ENCODE peak calls at places on chromosomes 2 and 18, in eight cellular contexts. O, N, I, H, A, D, R and L are unnamed samples.

GRCh38 chr2:111523009-111523408 is 361.0 kb downstream of the ANAPC1 start:
- DNase-seq in O (no peak), I (no peak), D (peak; percentile 54), N (peak; percentile 31), H (peak; percentile 60), R (peak; percentile 40), A (no peak), L (peak; percentile 34)

GRCh38 chr2:222049946-222050345 is 248.9 kb downstream of the PAX3 start:
- DNase-seq in D (no peak), A (no peak), H (no peak), N (no peak), I (no peak), R (no peak), O (no peak), L (no peak)

GRCh38 chr2:67366832-67367412 is 30.2 kb upstream of the ETAA1 start:
- DNase-seq in H (no peak), D (no peak), N (no peak), A (no peak), O (no peak), I (no peak), R (no peak), L (no peak)

GRCh38 chr2:173171924-173172643 is 96.4 kb downstream of the MAP3K20 start:
- DNase-seq in N (no peak), I (no peak), H (no peak), O (no peak), D (no peak), A (no peak), R (no peak), L (no peak)

GRCh38 chr2:3712841-3713503 is 9.6 kb downstream of the DCDC2C start:
- DNase-seq in O (no peak), N (no peak), D (no peak), R (no peak), H (no peak), I (no peak), A (no peak), L (no peak)

GRCh38 chr18:79988079-79988924 is at the start of gene TXNL4A:
- DNase-seq in R (peak; percentile 88), N (peak; percentile 90), H (peak; percentile 93), D (peak; percentile 88), O (peak; percentile 32), A (peak; percentile 91), I (peak; percentile 88), L (peak; percentile 88)

GRCh38 chr2:24411488-24412146 is 51.3 kb upstream of the ITSN2 start:
- DNase-seq in I (no peak), O (no peak), D (no peak), H (no peak), A (no peak), N (no peak), R (peak; percentile 86), L (no peak)

GRCh38 chr2:217223222-217223930 is 363.5 kb upstream of the TNP1 start:
- DNase-seq in A (no peak), O (no peak), R (no peak), I (no peak), H (no peak), N (no peak), D (no peak), L (no peak)

GRCh38 chr2:23321767-23322166 is 63.2 kb upstream of the KLHL29 start:
- DNase-seq in N (no peak), A (no peak), O (no peak), H (no peak), R (no peak), D (no peak), I (no peak), L (no peak)

GRCh38 chr2:74186038-74186437 is 7.4 kb upstream of the MOB1A start:
- DNase-seq in O (no peak), H (no peak), R (no peak), N (peak; percentile 30), A (no peak), I (peak; percentile 45), D (no peak), L (no peak)

GRCh38 chr2:164771897-164772296 is 69.7 kb downstream of the COBLL1 start:
- DNase-seq in O (no peak), D (no peak), I (no peak), N (no peak), R (no peak), H (no peak), A (no peak), L (no peak)

GRCh38 chr2:82282111-82282882 is 1977.7 kb upstream of the LRRTM1 start:
- DNase-seq in R (peak; percentile 87), O (no peak), D (no peak), N (no peak), A (no peak), I (no peak), H (no peak), L (no peak)

GRCh38 chr2:238499731-238500570 is 73.2 kb downstream of the ASB1 start:
- DNase-seq in H (peak; percentile 28), D (no peak), O (no peak), N (no peak), A (no peak), I (no peak), R (no peak), L (no peak)

GRCh38 chr2:181104512-181105121 is 124.2 kb downstream of the UBE2E3 start:
- DNase-seq in O (peak; percentile 51), N (no peak), D (no peak), H (no peak), R (no peak), I (peak; percentile 11), A (no peak), L (no peak)

GRCh38 chr2:151374426-151374825 is 17.0 kb downstream of the TNFAIP6 start:
- DNase-seq in A (no peak), D (no peak), O (no peak), N (no peak), I (no peak), R (no peak), H (no peak), L (no peak)

GRCh38 chr2:131516011-131516410 is 11.7 kb upstream of the CCDC74A start:
- DNase-seq in I (no peak), A (no peak), O (no peak), D (no peak), N (no peak), H (no peak), R (no peak), L (no peak)

GRCh38 chr18:76801567-76802505 is 20.5 kb upstream of the ZNF236 start:
- DNase-seq in O (no peak), A (peak; percentile 74), I (peak; percentile 54), D (peak; percentile 69), H (peak; percentile 77), N (peak; percentile 48), R (peak; percentile 85), L (peak; percentile 59)

GRCh38 chr2:207143474-207144190 is 22.1 kb downstream of the KLF7 start:
- DNase-seq in H (peak; percentile 85), I (peak; percentile 61), N (peak; percentile 71), O (peak; percentile 70), D (peak; percentile 72), A (peak; percentile 88), R (peak; percentile 72), L (peak; percentile 83)

GRCh38 chr18:74457743-74458465 is 796 bp upstream of the DIPK1C start:
- DNase-seq in I (no peak), D (peak; percentile 41), R (no peak), O (no peak), N (peak; percentile 59), A (no peak), H (no peak), L (peak; percentile 74)

DNA sequence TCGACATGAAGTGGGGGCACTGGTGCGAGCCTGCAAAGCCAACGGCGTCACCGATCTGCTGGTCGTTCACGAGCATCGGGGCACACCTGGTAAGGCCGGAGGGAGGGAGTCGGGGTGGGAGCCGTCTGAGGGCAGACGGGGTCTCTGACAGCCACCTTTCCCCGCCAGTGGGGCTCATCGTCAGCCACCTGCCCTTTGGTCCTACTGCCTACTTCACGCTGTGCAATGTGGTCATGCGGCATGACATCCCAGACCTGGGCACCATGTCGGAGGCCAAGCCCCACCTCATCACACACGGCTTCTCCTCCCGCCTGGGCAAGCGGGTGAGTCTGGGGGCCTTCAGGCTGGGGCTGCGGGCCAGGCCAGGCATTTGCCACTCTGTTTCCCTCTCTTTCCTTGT is 2.9 kb downstream of the IMP4 start:
- DNase-seq in R (no peak), A (no peak), D (no peak), O (no peak), N (no peak), H (no peak), I (no peak), L (no peak)
- H3K36me3 ChIP-seq in R (peaks cover 51% of the 10 kb centered on the region), A (no peaks in the 10 kb centered on the region), D (peaks cover 54% of the 10 kb centered on the region), O (peaks cover 44% of the 10 kb centered on the region), N (peaks cover 23% of the 10 kb centered on the region), H (peaks cover 12% of the 10 kb centered on the region), I (peaks cover 16% of the 10 kb centered on the region), L (peaks cover 50% of the 10 kb centered on the region)

DNA sequence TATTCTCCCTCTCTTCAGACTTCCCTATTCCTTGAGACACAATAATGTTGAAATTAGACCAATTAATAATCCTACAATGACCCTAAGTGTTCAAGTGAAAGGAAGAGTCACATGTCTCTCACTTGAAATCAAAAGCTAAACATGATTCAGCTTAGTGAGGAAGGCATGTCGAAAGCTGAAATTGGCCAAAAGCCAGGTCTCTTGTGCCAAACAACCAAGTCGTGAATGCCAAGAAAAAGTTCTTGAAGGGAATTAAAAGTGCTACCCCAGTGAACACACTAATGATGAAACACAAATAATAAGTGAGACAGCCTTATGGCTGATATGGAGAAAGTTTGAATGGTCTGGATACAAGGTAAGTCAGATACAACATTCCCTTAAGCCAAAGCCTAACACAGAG is 115.4 kb downstream of the PXDN start:
- DNase-seq in N (no peak), I (no peak), H (no peak), O (no peak), D (no peak), R (no peak), A (peak; percentile 39), L (no peak)
- H3K36me3 ChIP-seq in N (no peaks in the 10 kb centered on the region), I (no peaks in the 10 kb centered on the region), H (no peaks in the 10 kb centered on the region), O (peaks cover 47% of the 10 kb centered on the region), D (peaks cover 43% of the 10 kb centered on the region), R (peaks cover 49% of the 10 kb centered on the region), A (no peaks in the 10 kb centered on the region), L (peaks cover 33% of the 10 kb centered on the region)

GRCh38 chr18:23951206-23951605 is 63.3 kb upstream of the TTC39C start:
- DNase-seq in R (peak; percentile 63), I (no peak), O (no peak), D (no peak), H (no peak), A (no peak), N (no peak), L (no peak)
- H3K36me3 ChIP-seq in R (no peaks in the 10 kb centered on the region), I (no peaks in the 10 kb centered on the region), O (no peaks in the 10 kb centered on the region), D (peaks cover 52% of the 10 kb centered on the region), H (no peaks in the 10 kb centered on the region), A (no peaks in the 10 kb centered on the region), N (no peaks in the 10 kb centered on the region), L (no peaks in the 10 kb centered on the region)

GRCh38 chr2:15614545-15615309 is 23.1 kb downstream of the DDX1 start:
- DNase-seq in O (no peak), N (no peak), I (no peak), H (no peak), R (no peak), A (no peak), D (no peak), L (no peak)

GRCh38 chr2:15616429-15616828 is 24.8 kb downstream of the DDX1 start:
- DNase-seq in A (no peak), D (no peak), R (no peak), O (no peak), H (no peak), I (no peak), N (no peak), L (no peak)

GRCh38 chr2:15615310-15615920 is 23.7 kb downstream of the DDX1 start:
- DNase-seq in H (no peak), N (no peak), R (no peak), O (no peak), A (no peak), D (no peak), I (no peak), L (no peak)

GRCh38 chr2:15616850-15617777 is 25.4 kb downstream of the DDX1 start:
- DNase-seq in D (no peak), O (no peak), A (no peak), I (no peak), H (no peak), N (no peak), R (no peak), L (no peak)

GRCh38 chr2:15613736-15614429 is 22.2 kb downstream of the DDX1 start:
- DNase-seq in A (no peak), N (no peak), D (no peak), O (no peak), I (no peak), H (no peak), R (no peak), L (no peak)
- H3K36me3 ChIP-seq in A (no peaks in the 10 kb centered on the region), N (peaks cover 25% of the 10 kb centered on the region), D (peaks cover 79% of the 10 kb centered on the region), O (peaks cover 59% of the 10 kb centered on the region), I (peaks cover 31% of the 10 kb centered on the region), H (no peaks in the 10 kb centered on the region), R (peaks cover 71% of the 10 kb centered on the region), L (peaks cover 73% of the 10 kb centered on the region)